ENCODE peak calls at places on chromosome 17, in nine cellular contexts. One of them, this sample, is unnamed.

GRCh38 chr17:82407255-82407654 is 10.9 kb upstream of the HEXD start:
- DNase-seq in stimulated activated CD8-positive, alpha-beta memory T cell treated with anti-CD3 and anti-CD28 coated beads, Interleukin-7, amount 100 ng/mL, for 24 hours: no peak
- DNase-seq in lower lobe of right lung: no peak
- DNase-seq in OCI-LY7: no peak
- DNase-seq in activated T-cell treated with anti-CD3 and anti-CD28 coated beads, Interleukin-2, amount 50 U/mL, for 4 hours: no peak
- DNase-seq in mucosa of descending colon: no peak
- DNase-seq in right atrium auricular region: peak
- DNase-seq in DMS53: no peak
- DNase-seq in amygdala: no peak
- DNase-seq in this sample: no peak

GRCh38 chr17:58416937-58417299 is 416 bp downstream of the RNF43 start:
- DNase-seq in stimulated activated CD8-positive, alpha-beta memory T cell treated with anti-CD3 and anti-CD28 coated beads, Interleukin-7, amount 100 ng/mL, for 24 hours: no peak
- DNase-seq in lower lobe of right lung: no peak
- DNase-seq in OCI-LY7: no peak
- DNase-seq in activated T-cell treated with anti-CD3 and anti-CD28 coated beads, Interleukin-2, amount 50 U/mL, for 4 hours: no peak
- DNase-seq in mucosa of descending colon: no peak
- DNase-seq in right atrium auricular region: no peak
- DNase-seq in DMS53: peak
- DNase-seq in amygdala: no peak
- DNase-seq in this sample: no peak

GRCh38 chr17:37762669-37763068 is 17.8 kb upstream of the HNF1B start:
- DNase-seq in stimulated activated CD8-positive, alpha-beta memory T cell treated with anti-CD3 and anti-CD28 coated beads, Interleukin-7, amount 100 ng/mL, for 24 hours: no peak
- DNase-seq in lower lobe of right lung: no peak
- DNase-seq in OCI-LY7: no peak
- DNase-seq in activated T-cell treated with anti-CD3 and anti-CD28 coated beads, Interleukin-2, amount 50 U/mL, for 4 hours: no peak
- DNase-seq in mucosa of descending colon: no peak
- DNase-seq in right atrium auricular region: no peak
- DNase-seq in DMS53: no peak
- DNase-seq in amygdala: no peak
- DNase-seq in this sample: no peak

GRCh38 chr17:76872221-76872873 is 4.1 kb downstream of the MGAT5B start:
- DNase-seq in stimulated activated CD8-positive, alpha-beta memory T cell treated with anti-CD3 and anti-CD28 coated beads, Interleukin-7, amount 100 ng/mL, for 24 hours: no peak
- DNase-seq in lower lobe of right lung: no peak
- DNase-seq in OCI-LY7: no peak
- DNase-seq in activated T-cell treated with anti-CD3 and anti-CD28 coated beads, Interleukin-2, amount 50 U/mL, for 4 hours: no peak
- DNase-seq in mucosa of descending colon: peak
- DNase-seq in right atrium auricular region: no peak
- DNase-seq in DMS53: no peak
- DNase-seq in amygdala: no peak
- DNase-seq in this sample: peak

GRCh38 chr17:20133552-20133951 is 124.4 kb downstream of the SPECC1 start:
- DNase-seq in stimulated activated CD8-positive, alpha-beta memory T cell treated with anti-CD3 and anti-CD28 coated beads, Interleukin-7, amount 100 ng/mL, for 24 hours: no peak
- DNase-seq in lower lobe of right lung: no peak
- DNase-seq in OCI-LY7: no peak
- DNase-seq in activated T-cell treated with anti-CD3 and anti-CD28 coated beads, Interleukin-2, amount 50 U/mL, for 4 hours: no peak
- DNase-seq in mucosa of descending colon: no peak
- DNase-seq in right atrium auricular region: no peak
- DNase-seq in DMS53: no peak
- DNase-seq in amygdala: no peak
- DNase-seq in this sample: no peak

GRCh38 chr17:73387746-73388577 is 76.2 kb upstream of the CDC42EP4 start:
- DNase-seq in stimulated activated CD8-positive, alpha-beta memory T cell treated with anti-CD3 and anti-CD28 coated beads, Interleukin-7, amount 100 ng/mL, for 24 hours: no peak
- DNase-seq in lower lobe of right lung: no peak
- DNase-seq in OCI-LY7: no peak
- DNase-seq in activated T-cell treated with anti-CD3 and anti-CD28 coated beads, Interleukin-2, amount 50 U/mL, for 4 hours: no peak
- DNase-seq in mucosa of descending colon: no peak
- DNase-seq in right atrium auricular region: no peak
- DNase-seq in DMS53: no peak
- DNase-seq in amygdala: no peak
- DNase-seq in this sample: no peak

GRCh38 chr17:77266891-77267341 is 126.1 kb downstream of the SEC14L1 start:
- DNase-seq in stimulated activated CD8-positive, alpha-beta memory T cell treated with anti-CD3 and anti-CD28 coated beads, Interleukin-7, amount 100 ng/mL, for 24 hours: no peak
- DNase-seq in lower lobe of right lung: no peak
- DNase-seq in OCI-LY7: peak
- DNase-seq in activated T-cell treated with anti-CD3 and anti-CD28 coated beads, Interleukin-2, amount 50 U/mL, for 4 hours: no peak
- DNase-seq in mucosa of descending colon: no peak
- DNase-seq in right atrium auricular region: no peak
- DNase-seq in DMS53: no peak
- DNase-seq in amygdala: no peak
- DNase-seq in this sample: no peak

GRCh38 chr17:40448213-40448638 is 5.0 kb downstream of the IGFBP4 start:
- DNase-seq in stimulated activated CD8-positive, alpha-beta memory T cell treated with anti-CD3 and anti-CD28 coated beads, Interleukin-7, amount 100 ng/mL, for 24 hours: no peak
- DNase-seq in lower lobe of right lung: no peak
- DNase-seq in OCI-LY7: no peak
- DNase-seq in activated T-cell treated with anti-CD3 and anti-CD28 coated beads, Interleukin-2, amount 50 U/mL, for 4 hours: no peak
- DNase-seq in mucosa of descending colon: peak
- DNase-seq in right atrium auricular region: no peak
- DNase-seq in DMS53: peak
- DNase-seq in amygdala: no peak
- DNase-seq in this sample: no peak

GRCh38 chr17:80877095-80877828 is 114.4 kb upstream of the CHMP6 start:
- DNase-seq in stimulated activated CD8-positive, alpha-beta memory T cell treated with anti-CD3 and anti-CD28 coated beads, Interleukin-7, amount 100 ng/mL, for 24 hours: peak
- DNase-seq in lower lobe of right lung: peak
- DNase-seq in OCI-LY7: no peak
- DNase-seq in activated T-cell treated with anti-CD3 and anti-CD28 coated beads, Interleukin-2, amount 50 U/mL, for 4 hours: peak
- DNase-seq in mucosa of descending colon: no peak
- DNase-seq in right atrium auricular region: no peak
- DNase-seq in DMS53: no peak
- DNase-seq in amygdala: no peak
- DNase-seq in this sample: no peak

GRCh38 chr17:49978501-49978900 is 9.5 kb downstream of the DLX4 start:
- DNase-seq in stimulated activated CD8-positive, alpha-beta memory T cell treated with anti-CD3 and anti-CD28 coated beads, Interleukin-7, amount 100 ng/mL, for 24 hours: no peak
- DNase-seq in lower lobe of right lung: peak
- DNase-seq in OCI-LY7: no peak
- DNase-seq in activated T-cell treated with anti-CD3 and anti-CD28 coated beads, Interleukin-2, amount 50 U/mL, for 4 hours: no peak
- DNase-seq in mucosa of descending colon: no peak
- DNase-seq in right atrium auricular region: no peak
- DNase-seq in DMS53: no peak
- DNase-seq in amygdala: no peak
- DNase-seq in this sample: no peak

GRCh38 chr17:28953444-28954118 is 2.3 kb upstream of the PHF12 start:
- DNase-seq in stimulated activated CD8-positive, alpha-beta memory T cell treated with anti-CD3 and anti-CD28 coated beads, Interleukin-7, amount 100 ng/mL, for 24 hours: peak
- DNase-seq in lower lobe of right lung: no peak
- DNase-seq in OCI-LY7: peak
- DNase-seq in activated T-cell treated with anti-CD3 and anti-CD28 coated beads, Interleukin-2, amount 50 U/mL, for 4 hours: peak
- DNase-seq in mucosa of descending colon: peak
- DNase-seq in right atrium auricular region: no peak
- DNase-seq in DMS53: peak
- DNase-seq in amygdala: peak
- DNase-seq in this sample: no peak